ENCODE peak calls at places on chromosomes 11 and 22, in five cellular contexts. H is aorta, S is nephron progenitor cell, K is head of caudate nucleus, L is body of pancreas. O is an unnamed sample.

GRCh38 chr11:94449437-94449836 is 44.2 kb downstream of the MRE11 start:
- DNase-seq in H (no peak), S (no peak), K (no peak), L (no peak), O (no peak)

GRCh38 chr11:47271961-47272661 is 2.2 kb downstream of the MADD start:
- DNase-seq in H (no peak), S (no peak), K (peak), L (peak), O (no peak)

GRCh38 chr22:38657248-38657909 is 941 bp downstream of the CBY1 start:
- DNase-seq in H (no peak), S (peak), K (no peak), L (peak), O (peak)

GRCh38 chr11:5597953-5598352 is 1.5 kb downstream of the TRIM6 start:
- DNase-seq in H (no peak), S (no peak), K (no peak), L (no peak), O (peak)

GRCh38 chr11:640021-640706 is 3.1 kb downstream of the DRD4 start:
- DNase-seq in H (no peak), S (no peak), K (no peak), L (no peak), O (no peak)

GRCh38 chr11:65967329-65967934 is 5.9 kb downstream of the SART1 start:
- DNase-seq in H (no peak), S (no peak), K (no peak), L (no peak), O (no peak)

GRCh38 chr22:20580611-20581502 is 73.4 kb downstream of the MED15 start:
- DNase-seq in H (no peak), S (no peak), K (no peak), L (no peak), O (no peak)

GRCh38 chr22:36144886-36145541 is 15.5 kb downstream of the APOL3 start:
- DNase-seq in H (no peak), S (peak), K (peak), L (peak), O (peak)

GRCh38 chr22:50734343-50734771 is 3.6 kb upstream of the ACR start:
- DNase-seq in H (peak), S (no peak), K (no peak), L (no peak), O (no peak)

GRCh38 chr22:37485006-37485713 is 1.0 kb downstream of the MFNG start:
- DNase-seq in H (no peak), S (no peak), K (no peak), L (peak), O (no peak)

GRCh38 chr11:11538277-11538960 is 83.4 kb downstream of the GALNT18 start:
- DNase-seq in H (peak), S (no peak), K (peak), L (peak), O (no peak)

GRCh38 chr11:13881176-13881680 is 81.3 kb upstream of the SPON1 start:
- DNase-seq in H (no peak), S (no peak), K (no peak), L (no peak), O (no peak)

GRCh38 chr11:131038597-131038996 is 122.3 kb upstream of the SNX19 start:
- DNase-seq in H (no peak), S (no peak), K (no peak), L (no peak), O (no peak)

GRCh38 chr22:28143206-28143605 is 224.2 kb upstream of the PITPNB start:
- DNase-seq in H (no peak), S (no peak), K (no peak), L (no peak), O (no peak)

GRCh38 chr11:123822591-123822990 is 16.4 kb upstream of the OR6M1 start:
- DNase-seq in H (no peak), S (peak), K (no peak), L (peak), O (peak)

GRCh38 chr11:1407668-1408067 is 17.9 kb downstream of the BRSK2 start:
- DNase-seq in H (no peak), S (no peak), K (no peak), L (peak), O (no peak)

GRCh38 chr11:112553340-112553739 is 292.7 kb upstream of the PLET1 start:
- DNase-seq in H (no peak), S (no peak), K (no peak), L (no peak), O (no peak)

GRCh38 chr11:98568011-98568410 is 452.7 kb upstream of the CNTN5 start:
- DNase-seq in H (no peak), S (no peak), K (no peak), L (no peak), O (no peak)

GRCh38 chr11:126104420-126104819 is 41.8 kb upstream of the CDON start:
- DNase-seq in H (no peak), S (peak), K (no peak), L (no peak), O (peak)

GRCh38 chr11:34234086-34234740 is 123.6 kb downstream of the ABTB2 start:
- DNase-seq in H (no peak), S (peak), K (no peak), L (peak), O (peak)

GRCh38 chr11:460331-461199 is 10.5 kb downstream of the PTDSS2 start:
- DNase-seq in H (peak), S (no peak), K (no peak), L (no peak), O (peak)

GRCh38 chr11:32829157-32829679 is 509 bp upstream of the PRRG4 start:
- DNase-seq in H (no peak), S (no peak), K (no peak), L (no peak), O (no peak)

GRCh38 chr22:50032109-50032871 is 19.7 kb upstream of the IL17REL start:
- DNase-seq in H (peak), S (peak), K (no peak), L (no peak), O (no peak)

GRCh38 chr11:83002522-83002921 is 69.2 kb downstream of the RAB30 start:
- DNase-seq in H (no peak), S (no peak), K (no peak), L (no peak), O (no peak)

GRCh38 chr11:69298778-69299461 is 5.0 kb downstream of the MYEOV start:
- DNase-seq in H (no peak), S (no peak), K (no peak), L (no peak), O (no peak)

GRCh38 chr11:68051191-68052136 is 12.6 kb downstream of the TCIRG1 start:
- DNase-seq in H (no peak), S (no peak), K (no peak), L (no peak), O (no peak)

O was measured in ELF-1.